ENCODE peak calls at places on chromosomes 5 and 9, in eight cellular contexts. P is SW 1271; L is sciatic nerve; C is HuH-7.5; O is tibial nerve; E is stimulated activated CD4-positive, alpha-beta T cell treated with anti-CD3 and anti-CD28 coated beads, Interleukin-1b, Interleukin-23, amount 100 ng/mL, for 24 hours; V is NCI-H774; T is A549. I is an unnamed sample.

GRCh38 chr5:129746884-129747283 is 1.0 kb upstream of the MINAR2 start:
- DNase-seq in L (no peak), O (no peak), V (no peak), P (no peak), T (no peak), E (no peak), C (no peak), I (no peak)

GRCh38 chr5:24208540-24209141 is 436.1 kb downstream of the CDH10 start:
- DNase-seq in P (no peak), T (no peak), L (no peak), C (no peak), E (no peak), V (peak), O (no peak), I (no peak)

GRCh38 chr5:173315495-173316352 is 12.5 kb downstream of the STC2 start:
- DNase-seq in O (no peak), C (no peak), P (no peak), V (peak), E (no peak), T (no peak), L (no peak), I (no peak)

GRCh38 chr5:153818626-153819025 is 220.1 kb downstream of the FAM114A2 start:
- DNase-seq in T (no peak), O (no peak), L (no peak), P (no peak), C (no peak), V (no peak), E (no peak), I (no peak)

GRCh38 chr9:113998114-113998513 is 80.0 kb downstream of the AMBP start:
- DNase-seq in C (no peak), O (no peak), P (no peak), E (no peak), T (no peak), V (no peak), L (peak), I (no peak)

GRCh38 chr9:125911861-125912260 is 164.7 kb downstream of the PBX3 start:
- DNase-seq in E (no peak), T (no peak), V (peak), O (no peak), P (no peak), C (no peak), L (no peak), I (no peak)

GRCh38 chr5:153031326-153031725 is 459.1 kb upstream of the GRIA1 start:
- DNase-seq in T (no peak), O (no peak), V (no peak), E (no peak), P (no peak), C (no peak), L (no peak), I (no peak)

GRCh38 chr9:135471751-135472640 is 7.6 kb upstream of the PPP1R26 start:
- DNase-seq in E (no peak), C (no peak), V (no peak), L (no peak), P (no peak), T (no peak), O (no peak), I (no peak)

GRCh38 chr9:113674436-113674835 is 201.7 kb upstream of the ZNF618 start:
- DNase-seq in P (no peak), O (no peak), T (no peak), E (no peak), C (no peak), V (no peak), L (no peak), I (no peak)

GRCh38 chr5:143277536-143277935 is 126.0 kb downstream of the NR3C1 start:
- DNase-seq in V (no peak), T (no peak), E (no peak), L (no peak), O (no peak), P (no peak), C (no peak), I (no peak)

GRCh38 chr9:26947736-26948135 is 694 bp upstream of the PLAA start:
- DNase-seq in T (no peak), E (peak), O (no peak), L (no peak), V (no peak), C (no peak), P (no peak), I (no peak)

GRCh38 chr9:17725399-17726010 is 146.6 kb downstream of the SH3GL2 start:
- DNase-seq in P (no peak), V (no peak), O (no peak), C (no peak), T (no peak), E (no peak), L (no peak), I (no peak)

GRCh38 chr9:76756273-76756650 is 8.0 kb upstream of the PCA3 start:
- DNase-seq in L (no peak), P (no peak), O (no peak), T (peak), V (peak), C (peak), E (no peak), I (no peak)

GRCh38 chr5:110823571-110823970 is 84.8 kb downstream of the SLC25A46 start:
- DNase-seq in C (no peak), P (no peak), V (no peak), T (no peak), O (no peak), L (no peak), E (no peak), I (no peak)

GRCh38 chr5:16992444-16992843 is 56.4 kb upstream of the MYO10 start:
- DNase-seq in T (no peak), P (no peak), L (no peak), E (no peak), C (no peak), O (no peak), V (no peak), I (no peak)